ENCODE peak calls at places on chromosomes 5 and 9, in eight cellular contexts. T is choroid plexus epithelial cell, E is tibial artery, M is breast epithelium, Q is foreskin fibroblast, U is Peyer's patch, P is A549, F is epithelial cell of esophagus. Z is an unnamed sample.

GRCh38 chr9:70080481-70081119 is 37.0 kb downstream of the MAMDC2 start:
- DNase-seq in E (peak; percentile 68), Q (peak; percentile 57), U (no peak), T (peak; percentile 84), P (no peak), F (no peak), M (no peak), Z (no peak)

GRCh38 chr5:5671823-5672222 is 249.3 kb downstream of the ICE1 start:
- DNase-seq in Q (no peak), T (no peak), U (no peak), F (no peak), E (no peak), P (no peak), M (no peak), Z (no peak)

GRCh38 chr9:31612336-31613030 is 772.0 kb upstream of the ACO1 start:
- DNase-seq in U (no peak), F (peak; percentile 44), Q (no peak), E (no peak), M (no peak), T (peak; percentile 42), P (no peak), Z (no peak)

GRCh38 chr9:81650836-81651545 is 38.4 kb downstream of the TLE1 start:
- DNase-seq in T (no peak), Q (no peak), U (no peak), P (no peak), E (no peak), F (no peak), M (no peak), Z (no peak)

GRCh38 chr5:5294429-5294828 is 128.0 kb upstream of the ICE1 start:
- DNase-seq in M (no peak), Q (no peak), P (no peak), T (no peak), E (no peak), F (no peak), U (no peak), Z (no peak)

GRCh38 chr5:9497347-9497746 is 48.5 kb downstream of the SEMA5A start:
- DNase-seq in E (no peak), T (no peak), F (no peak), U (no peak), P (no peak), Q (no peak), M (no peak), Z (no peak)

GRCh38 chr5:123754167-123754840 is 242.3 kb downstream of the CSNK1G3 start:
- DNase-seq in P (no peak), U (no peak), Q (peak; percentile 41), M (no peak), T (peak; percentile 35), E (no peak), F (no peak), Z (no peak)

GRCh38 chr5:91927439-91927838 is 544.3 kb upstream of the ARRDC3 start:
- DNase-seq in T (no peak), P (no peak), U (no peak), E (no peak), F (no peak), M (no peak), Q (no peak), Z (no peak)

GRCh38 chr5:117623042-117623815 is 1048.6 kb upstream of the SEMA6A start:
- DNase-seq in T (peak; percentile 6), P (no peak), U (no peak), Q (no peak), F (peak; percentile 52), E (no peak), M (no peak), Z (no peak)

GRCh38 chr9:18555105-18555883 is 81.3 kb downstream of the ADAMTSL1 start:
- DNase-seq in F (no peak), P (no peak), M (no peak), T (no peak), E (no peak), U (no peak), Q (no peak), Z (no peak)

GRCh38 chr9:90647843-90648242 is 5.2 kb upstream of the DIRAS2 start:
- DNase-seq in Q (no peak), M (no peak), U (no peak), T (no peak), F (no peak), E (no peak), P (no peak), Z (no peak)

GRCh38 chr9:90641868-90642558 is 611 bp downstream of the DIRAS2 start:
- DNase-seq in E (no peak), U (no peak), Q (no peak), P (no peak), T (peak; percentile 2), M (no peak), F (peak; percentile 4), Z (no peak)

GRCh38 chr9:90645721-90646120 is 3.1 kb upstream of the DIRAS2 start:
- DNase-seq in T (no peak), E (no peak), F (no peak), U (no peak), M (no peak), Q (no peak), P (no peak), Z (no peak)

GRCh38 chr9:90641090-90641489 is 1.5 kb downstream of the DIRAS2 start:
- DNase-seq in P (no peak), Q (no peak), T (no peak), U (no peak), M (no peak), F (no peak), E (no peak), Z (no peak)

DNA sequence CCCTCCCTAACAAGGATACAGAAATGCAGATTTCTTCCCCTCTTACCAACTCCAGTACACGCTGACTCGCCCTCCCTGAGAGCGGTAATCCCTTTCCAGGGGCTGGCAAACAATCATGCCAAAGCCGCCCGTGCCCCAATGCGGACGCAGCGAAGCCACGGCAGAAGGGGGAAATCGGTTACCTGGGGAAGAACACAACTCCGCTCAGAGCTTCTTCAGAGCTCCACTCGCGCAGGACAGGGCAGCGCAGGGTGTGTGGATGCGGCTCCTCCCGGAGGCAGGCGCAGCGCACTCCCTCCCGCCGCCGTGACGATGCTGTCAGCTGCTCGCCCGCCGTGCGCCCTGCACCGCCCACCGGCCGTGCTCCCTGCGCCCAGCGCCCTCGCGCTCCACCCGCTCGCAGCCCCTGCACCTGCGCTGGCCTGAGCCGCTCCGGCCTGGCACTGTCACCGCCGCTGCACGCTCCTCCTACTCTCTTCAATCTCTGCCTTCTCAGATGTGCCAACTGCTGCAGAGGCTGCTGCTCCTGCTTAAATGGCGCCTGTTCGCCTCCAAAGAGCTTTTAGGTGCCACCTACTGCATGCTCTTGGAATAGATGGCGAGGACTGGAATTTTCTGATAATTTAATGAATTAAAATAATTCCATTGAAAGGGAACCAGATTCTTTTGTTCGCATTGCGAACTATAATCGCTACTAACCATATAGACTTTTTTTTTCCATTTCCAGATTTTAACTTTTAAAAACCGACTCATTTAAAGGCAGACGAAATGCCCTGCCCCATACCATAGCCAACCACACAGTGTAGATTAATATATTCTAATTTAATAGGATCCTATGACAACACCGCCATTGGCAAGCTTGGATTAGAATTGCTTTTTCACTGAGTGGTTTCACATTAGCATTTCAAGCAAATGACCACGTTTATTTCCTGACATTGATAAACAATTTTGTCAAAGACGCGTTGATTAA is at the start of gene DIRAS2:
- DNase-seq in U (peak; percentile 88), P (peak; percentile 29), T (peak; percentile 65), M (peak; percentile 72), F (peak; percentile 76), Q (peak; percentile 9), E (peak; percentile 22), Z (peak; percentile 68)
- H3K4me3 ChIP-seq in U (peak within 1 kb of the TSS; percentile 34), P (peak within 1 kb of the TSS; percentile 43), T (peak within 1 kb of the TSS; percentile 56), M (peak within 1 kb of the TSS; percentile 31), F (peak within 1 kb of the TSS; percentile 37), Q (peak within 1 kb of the TSS; percentile 45), E (peak within 1 kb of the TSS; percentile 31), Z (peak within 1 kb of the TSS; percentile 50)

GRCh38 chr5:133455681-133456080 is 156.7 kb downstream of the FSTL4 start:
- DNase-seq in U (no peak), M (peak; percentile 82), F (no peak), T (no peak), Q (no peak), P (no peak), E (no peak), Z (no peak)
- TF ChIP-seq CTCF in U (no peak), M (no peak), F (no peak), T (no peak), Q (no peak), P (no peak), E (no peak), Z (no peak)

DNA sequence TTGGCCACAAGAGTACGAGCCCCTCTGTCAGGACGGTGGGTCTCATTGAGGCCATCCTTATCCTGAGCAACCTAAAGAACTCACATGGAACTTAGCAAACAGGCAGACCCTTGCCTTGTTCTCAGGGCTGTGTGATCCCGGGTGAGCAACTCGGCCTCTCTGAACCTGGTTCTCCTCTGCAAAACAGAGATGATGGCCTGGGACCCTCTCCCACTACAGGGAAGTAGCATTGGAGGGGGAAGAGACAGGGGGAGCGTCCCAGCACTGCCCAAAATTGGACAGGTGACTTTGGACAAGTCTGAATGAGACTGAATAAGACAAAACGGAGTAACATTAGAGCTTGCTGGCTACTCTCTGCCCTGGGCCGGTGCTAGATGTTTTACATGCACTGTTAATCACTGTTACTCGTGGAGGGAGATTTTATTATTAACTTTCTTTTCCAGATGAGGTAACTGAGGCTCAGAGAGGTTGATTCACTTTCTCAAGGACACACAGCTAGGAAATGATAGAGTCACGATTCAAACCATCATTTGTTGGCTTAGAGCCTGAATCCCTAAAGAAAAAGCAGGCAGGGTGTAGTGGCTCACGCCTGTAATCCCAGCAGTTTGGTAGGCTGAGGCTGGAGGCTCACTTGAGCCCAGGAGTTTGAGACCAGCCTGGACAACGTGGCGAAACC is 136.4 kb downstream of the C9orf50 start:
- DNase-seq in F (no peak), Q (no peak), E (no peak), P (no peak), M (no peak), U (no peak), T (no peak), Z (no peak)
- H3K4me3 ChIP-seq in F (no peak overlapping the region), Q (no peak overlapping the region), E (peak overlapping the region; percentile 63), P (peak overlapping the region; percentile 7), M (peak overlapping the region; percentile 23), U (no peak overlapping the region), T (no peak overlapping the region), Z (no peak overlapping the region)

GRCh38 chr9:97987490-97987889 is 4.3 kb downstream of the ANP32B start:
- DNase-seq in Q (no peak), E (no peak), U (no peak), F (no peak), P (no peak), M (no peak), T (no peak), Z (no peak)

GRCh38 chr9:97991818-97992217 is 8.7 kb downstream of the ANP32B start:
- DNase-seq in P (no peak), U (no peak), Q (no peak), M (no peak), T (no peak), E (no peak), F (no peak), Z (no peak)

GRCh38 chr9:97992219-97992618 is 9.1 kb downstream of the ANP32B start:
- DNase-seq in E (no peak), Q (no peak), P (no peak), M (no peak), U (no peak), F (no peak), T (no peak), Z (no peak)

GRCh38 chr9:97993000-97993399 is 9.9 kb downstream of the ANP32B start:
- DNase-seq in P (no peak), T (no peak), M (no peak), U (no peak), E (no peak), F (no peak), Q (no peak), Z (no peak)

DNA sequence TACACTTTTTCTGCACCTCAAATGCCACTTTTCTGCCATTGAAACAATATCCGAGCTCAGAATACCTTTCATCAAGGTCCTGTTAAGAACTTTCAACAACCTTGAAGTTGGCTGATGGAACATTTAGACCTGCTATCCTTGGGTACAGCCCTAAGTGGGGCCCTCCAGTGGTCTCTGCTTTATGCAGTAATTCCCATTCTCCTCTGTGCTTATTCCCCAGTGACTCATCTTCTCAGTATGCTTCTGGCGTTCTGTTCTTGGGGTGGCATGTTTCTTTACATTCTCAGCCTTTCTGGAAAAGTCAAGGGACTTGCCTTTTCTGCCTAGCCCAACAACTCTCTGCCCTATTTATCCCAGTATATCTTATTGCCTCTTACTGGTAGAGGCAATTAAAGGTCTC is 7.1 kb downstream of the ANP32B start:
- DNase-seq in Q (peak; percentile 66), F (peak; percentile 58), U (no peak), P (peak; percentile 63), T (peak; percentile 78), E (no peak), M (no peak), Z (no peak)
- TF ChIP-seq CTCF in Q (peak; percentile 38), F (peak; percentile 17), U (no peak), P (peak; percentile 25), T (peak; percentile 51), E (no peak), M (no peak), Z (no peak)

Z was measured in pancreas.